ENCODE peak calls at places on chromosomes 12 and 14, in seven cellular contexts. P is HT1080; S is central memory CD4-positive, alpha-beta T cell; V is erythroblast; A is activated CD4-positive, alpha-beta T cell treated with anti-CD3 and anti-CD28 coated beads, Interleukin-2, amount 10 ng/mL, durations not matched to agents 24 days and 14 days; C is iPS DF 6.9; K is psoas muscle. U is an unnamed sample.

GRCh38 chr14:81366259-81366658 is 33.9 kb downstream of the STON2 start:
- DNase-seq in A (no peak), K (no peak), S (no peak), C (no peak), P (peak), V (no peak), U (peak)

GRCh38 chr14:55701638-55702037 is 121.6 kb downstream of the KTN1 start:
- DNase-seq in C (no peak), A (no peak), K (no peak), V (no peak), S (no peak), P (peak), U (no peak)

GRCh38 chr14:104149617-104150141 is 11.3 kb downstream of the KIF26A start:
- DNase-seq in S (no peak), C (no peak), A (no peak), K (peak), V (peak), P (no peak), U (peak)

GRCh38 chr12:121769831-121770301 is 23.6 kb downstream of the RHOF start:
- DNase-seq in A (no peak), S (no peak), K (no peak), V (peak), C (no peak), P (no peak), U (no peak)

GRCh38 chr14:74400328-74400727 is 25.7 kb downstream of the SYNDIG1L start:
- DNase-seq in K (no peak), A (no peak), P (no peak), S (no peak), C (peak), V (peak), U (no peak)

GRCh38 chr14:105891631-105892452 is 365.5 kb downstream of the TMEM121 start:
- DNase-seq in K (peak), C (no peak), S (no peak), A (peak), P (no peak), V (no peak), U (no peak)

GRCh38 chr14:71764701-71765347 is 167.4 kb upstream of the RGS6 start:
- DNase-seq in K (no peak), P (no peak), S (no peak), V (no peak), C (no peak), A (no peak), U (no peak)

GRCh38 chr14:90568405-90568804 is 171.6 kb downstream of the CALM1 start:
- DNase-seq in P (no peak), C (no peak), V (no peak), A (no peak), S (no peak), K (peak), U (no peak)

GRCh38 chr12:79547735-79548347 is 142.9 kb downstream of the PAWR start:
- DNase-seq in K (no peak), V (peak), P (peak), S (no peak), A (peak), C (peak), U (peak)

GRCh38 chr14:69708586-69709169 is 58.3 kb upstream of the SRSF5 start:
- DNase-seq in P (peak), K (no peak), V (peak), C (no peak), S (no peak), A (peak), U (peak)

GRCh38 chr12:68224613-68225285 is 861 bp downstream of the IL26 start:
- DNase-seq in C (no peak), A (no peak), S (no peak), V (no peak), P (no peak), K (no peak), U (no peak)

GRCh38 chr12:27343255-27344000 is 10.8 kb downstream of the BMAL2 start:
- DNase-seq in S (no peak), A (peak), K (no peak), P (peak), V (no peak), C (no peak), U (peak)

U was measured in A172.